ENCODE peak calls at places on chromosomes 7 and 10, in five cellular contexts. Z, T, Y, D and A are unnamed samples.

GRCh38 chr7:54664235-54665228 is 94.5 kb downstream of the SEC61G start:
- DNase-seq in Y (peak), Z (peak), T (peak), D (peak), A (no peak)

GRCh38 chr7:139103057-139103820 is 6.3 kb downstream of the ZC3HAV1 start:
- DNase-seq in D (no peak), Y (no peak), Z (no peak), T (no peak), A (no peak)

GRCh38 chr7:132337450-132338080 is 238.7 kb downstream of the PLXNA4 start:
- DNase-seq in Z (no peak), Y (no peak), T (no peak), D (no peak), A (no peak)

GRCh38 chr10:30413996-30414576 is 19.9 kb upstream of the MAP3K8 start:
- DNase-seq in D (no peak), T (peak), Y (no peak), Z (peak), A (no peak)

GRCh38 chr10:88813200-88813599 is 10.7 kb downstream of the LIPM start:
- DNase-seq in D (no peak), Z (no peak), T (no peak), Y (no peak), A (no peak)

GRCh38 chr7:27242580-27243339 is at the start of gene EVX1:
- DNase-seq in D (no peak), Y (no peak), Z (no peak), T (no peak), A (no peak)

GRCh38 chr10:79404231-79404609 is 41.2 kb downstream of the ZCCHC24 start:
- DNase-seq in Z (peak), T (peak), D (peak), Y (peak), A (no peak)

GRCh38 chr10:3873728-3874461 is 88.9 kb upstream of the KLF6 start:
- DNase-seq in T (peak), D (no peak), Y (no peak), Z (peak), A (no peak)

GRCh38 chr7:41256186-41256945 is 446.5 kb downstream of the INHBA start:
- DNase-seq in Z (no peak), Y (no peak), D (no peak), T (no peak), A (no peak)

GRCh38 chr10:4213441-4213840 is 428.4 kb upstream of the KLF6 start:
- DNase-seq in T (no peak), D (no peak), Y (no peak), Z (no peak), A (no peak)

GRCh38 chr10:69500864-69501468 is 49.7 kb downstream of the TSPAN15 start:
- DNase-seq in Y (no peak), Z (no peak), T (no peak), D (no peak), A (no peak)

GRCh38 chr7:43294080-43294630 is 181.7 kb downstream of the HECW1 start:
- DNase-seq in Y (no peak), D (peak), T (peak), Z (no peak), A (no peak)

GRCh38 chr7:134188311-134188710 is 61.2 kb downstream of the LRGUK start:
- DNase-seq in Y (no peak), T (no peak), D (no peak), Z (no peak), A (no peak)

GRCh38 chr7:101128040-101128834 is 1.3 kb downstream of the SERPINE1 start:
- DNase-seq in Z (no peak), T (peak), Y (no peak), D (no peak), A (no peak)

GRCh38 chr7:20952891-20953290 is 166.2 kb upstream of the SP8 start:
- DNase-seq in Y (no peak), D (no peak), Z (no peak), T (no peak), A (no peak)

GRCh38 chr7:76509931-76510877 is at the start of gene UPK3B:
- DNase-seq in T (no peak), Z (no peak), D (peak), Y (no peak), A (no peak)

GRCh38 chr10:117226813-117227451 is 14.0 kb upstream of the SLC18A2 start:
- DNase-seq in T (peak), D (peak), Z (peak), Y (no peak), A (no peak)

GRCh38 chr10:126568809-126569208 is 101.7 kb downstream of the C10orf90 start:
- DNase-seq in D (no peak), Z (no peak), Y (no peak), T (no peak), A (no peak)

GRCh38 chr7:100802951-100803350 is 24.4 kb downstream of the EPHB4 start:
- DNase-seq in Z (no peak), D (no peak), T (no peak), Y (no peak), A (no peak)

GRCh38 chr10:75936841-75937240 is 505.4 kb downstream of the LRMDA start:
- DNase-seq in Y (no peak), T (no peak), D (no peak), Z (no peak), A (no peak)

GRCh38 chr10:117996709-117997108 is 50.0 kb downstream of the RAB11FIP2 start:
- DNase-seq in Z (no peak), Y (no peak), D (no peak), T (no peak), A (no peak)

GRCh38 chr7:134778941-134779740 is at the start of gene CALD1:
- DNase-seq in Y (peak), D (peak), T (peak), Z (no peak), A (no peak)

GRCh38 chr10:52486840-52487611 is 172.9 kb downstream of the DKK1 start:
- DNase-seq in T (peak), Y (no peak), Z (no peak), D (no peak), A (no peak)

GRCh38 chr7:36667007-36667406 is 57.3 kb downstream of the AOAH start:
- DNase-seq in Z (no peak), D (no peak), Y (no peak), T (no peak), A (no peak)

GRCh38 chr10:85124592-85124991 is 796.2 kb downstream of the CCSER2 start:
- DNase-seq in T (no peak), Y (no peak), D (no peak), Z (no peak), A (no peak)

DNA sequence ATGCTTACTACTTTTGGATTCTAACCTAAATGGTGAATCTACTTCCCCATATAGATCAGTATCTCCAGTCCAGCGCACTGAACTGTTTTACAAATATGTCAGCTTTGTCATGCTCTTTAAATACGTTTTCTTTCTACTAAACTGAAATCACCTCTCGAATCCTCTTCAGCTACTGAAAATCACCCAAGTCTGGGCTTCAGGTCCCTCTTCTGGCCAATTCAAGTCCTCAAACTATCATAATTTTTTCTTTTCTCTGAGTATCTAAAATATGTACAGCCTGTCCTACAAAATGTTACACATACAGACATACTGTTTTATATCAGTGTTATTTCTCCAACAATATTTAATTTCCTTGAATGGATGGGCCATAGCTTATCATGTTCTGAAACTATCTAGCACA is 84.2 kb downstream of the CACNA2D1 start:
- DNase-seq in D (no peak), Z (no peak), T (no peak), Y (no peak), A (no peak)
- TF ChIP-seq CTCF in D (no peak), Z (no peak), T (no peak), Y (no peak), A (no peak)

DNA sequence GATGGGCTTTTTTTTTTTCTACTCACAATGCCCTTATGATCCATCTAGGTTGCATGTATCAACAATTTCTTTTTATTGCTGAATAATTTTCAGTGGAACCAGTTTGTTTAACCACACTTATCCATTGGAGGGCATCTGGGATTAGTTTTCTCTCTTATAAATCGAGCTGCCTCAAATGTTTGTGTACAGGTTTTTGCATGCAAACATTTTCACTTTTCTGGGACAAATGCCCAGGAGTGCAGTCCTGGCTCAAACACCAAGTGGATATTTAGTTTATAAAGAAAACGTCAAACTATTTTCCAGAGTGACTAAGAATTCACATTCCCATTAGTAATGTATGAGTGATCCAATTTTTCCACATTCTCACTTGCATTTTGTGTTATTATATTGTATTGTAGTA is 313.4 kb downstream of the CXCL12 start:
- DNase-seq in D (no peak), Z (no peak), Y (no peak), T (peak), A (no peak)
- TF ChIP-seq CTCF in D (no peak), Z (no peak), Y (no peak), T (peak), A (no peak)

GRCh38 chr10:97571622-97572021 is 957 bp upstream of the ANKRD2 start:
- DNase-seq in T (no peak), Y (no peak), Z (no peak), D (no peak), A (no peak)

GRCh38 chr10:97573021-97573420 is 442 bp downstream of the ANKRD2 start:
- DNase-seq in T (no peak), D (no peak), Z (no peak), Y (no peak), A (no peak)

GRCh38 chr10:97573672-97574071 is 1.1 kb downstream of the ANKRD2 start:
- DNase-seq in Y (no peak), T (no peak), Z (no peak), D (no peak), A (no peak)

GRCh38 chr10:97570789-97571536 is 1.6 kb upstream of the ANKRD2 start:
- DNase-seq in T (no peak), Y (no peak), D (no peak), Z (no peak), A (no peak)

DNA sequence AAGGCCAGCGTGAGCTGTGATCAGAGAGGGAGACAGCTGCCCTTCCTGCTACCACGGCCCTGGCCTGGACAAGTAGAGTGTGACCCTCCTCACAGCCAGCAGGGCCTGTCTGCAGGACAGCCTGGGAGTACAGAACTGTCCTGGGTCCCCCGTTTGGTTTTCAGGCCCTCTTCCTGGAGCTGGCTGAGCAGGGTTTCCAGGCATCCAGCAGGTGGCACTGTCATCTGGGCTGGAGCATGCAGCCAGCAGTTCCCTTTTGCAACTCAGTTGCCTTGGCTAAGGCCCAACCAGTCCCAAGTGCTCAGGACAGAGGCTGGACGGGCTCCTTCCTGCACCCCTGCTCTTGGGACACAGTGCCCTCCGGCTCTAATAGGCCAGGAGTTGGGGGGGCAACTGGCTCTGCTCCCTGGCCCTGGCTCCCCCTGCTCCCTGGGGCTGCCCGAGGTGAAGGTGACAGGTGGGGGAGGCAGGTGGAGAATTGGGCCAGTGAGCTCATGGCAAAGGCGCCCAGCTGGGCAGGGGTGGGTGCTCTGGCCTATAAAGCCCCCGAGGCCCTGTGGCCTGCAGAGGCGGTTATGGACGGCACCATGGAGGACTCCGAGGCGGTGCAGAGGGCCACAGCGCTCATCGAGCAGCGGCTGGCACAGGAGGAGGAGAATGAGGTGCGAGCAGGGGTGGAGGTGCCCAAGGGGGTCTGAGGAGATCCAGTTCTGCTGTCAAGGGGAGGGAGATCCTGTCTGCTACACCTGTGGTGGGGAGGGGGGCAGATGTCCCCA is at the start of gene ANKRD2:
- DNase-seq in T (peak), D (peak), Y (peak), Z (peak), A (peak)
- TF ChIP-seq CTCF in T (peak), D (no peak), Y (peak), Z (peak), A (no peak)

GRCh38 chr10:58590924-58591323 is 78.3 kb downstream of the BICC1 start:
- DNase-seq in Y (no peak), D (no peak), Z (no peak), T (peak), A (no peak)

GRCh38 chr10:58587676-58588075 is 75.0 kb downstream of the BICC1 start:
- DNase-seq in D (no peak), Y (no peak), T (no peak), Z (no peak), A (no peak)

GRCh38 chr10:58586282-58586681 is 73.6 kb downstream of the BICC1 start:
- DNase-seq in Y (no peak), D (no peak), Z (no peak), T (no peak), A (no peak)

GRCh38 chr10:58590152-58590551 is 77.5 kb downstream of the BICC1 start:
- DNase-seq in D (no peak), Z (no peak), Y (no peak), T (peak), A (no peak)

DNA sequence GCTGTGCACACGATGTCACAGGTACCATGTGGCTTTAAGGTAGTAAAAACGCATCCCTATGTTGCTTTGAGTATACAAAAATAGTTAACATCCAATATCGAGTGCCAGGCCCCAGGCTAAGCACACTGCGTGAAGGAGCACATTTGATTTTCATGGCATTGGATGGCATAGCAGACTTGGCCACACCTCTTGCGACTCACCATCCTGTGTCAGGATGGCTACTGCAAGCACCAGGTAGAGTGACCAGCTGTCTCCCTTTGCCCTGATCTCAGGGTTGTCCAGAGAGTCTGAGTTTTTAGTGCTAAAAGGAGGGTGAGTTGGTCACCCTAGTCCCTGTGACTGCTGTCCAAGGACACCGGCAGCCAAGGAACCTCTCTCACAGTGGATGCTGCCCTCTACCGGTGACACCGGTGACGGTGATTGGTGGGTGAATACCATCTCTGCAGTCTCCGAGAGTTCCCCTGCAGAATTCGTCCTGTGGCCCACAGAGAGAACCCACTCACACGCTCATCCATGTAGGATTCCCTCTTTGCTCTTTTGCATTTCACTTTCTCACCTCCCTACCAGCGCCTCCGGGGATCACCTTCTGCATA is 76.1 kb downstream of the BICC1 start:
- DNase-seq in T (no peak), Z (peak), Y (peak), D (peak), A (no peak)
- TF ChIP-seq CTCF in T (peak), Z (peak), Y (peak), D (peak), A (no peak)

GRCh38 chr7:129950191-129950940 is 2.4 kb downstream of the UBE2H start:
- DNase-seq in Y (no peak), Z (no peak), D (no peak), T (no peak), A (no peak)

GRCh38 chr7:129955993-129956543 is 3.3 kb upstream of the UBE2H start:
- DNase-seq in D (no peak), T (no peak), Y (no peak), Z (no peak), A (no peak)

GRCh38 chr7:129951076-129952011 is 1.4 kb downstream of the UBE2H start:
- DNase-seq in T (no peak), D (no peak), Z (no peak), Y (no peak), A (no peak)

GRCh38 chr7:129952164-129952652 is 552 bp downstream of the UBE2H start:
- DNase-seq in T (no peak), D (no peak), Z (peak), Y (peak), A (no peak)

GRCh38 chr7:129952653-129953560 is at the start of gene UBE2H:
- DNase-seq in T (peak), Z (peak), D (peak), Y (peak), A (peak)
- TF ChIP-seq CTCF in T (no peak), Z (no peak), D (no peak), Y (no peak), A (no peak)

DNA sequence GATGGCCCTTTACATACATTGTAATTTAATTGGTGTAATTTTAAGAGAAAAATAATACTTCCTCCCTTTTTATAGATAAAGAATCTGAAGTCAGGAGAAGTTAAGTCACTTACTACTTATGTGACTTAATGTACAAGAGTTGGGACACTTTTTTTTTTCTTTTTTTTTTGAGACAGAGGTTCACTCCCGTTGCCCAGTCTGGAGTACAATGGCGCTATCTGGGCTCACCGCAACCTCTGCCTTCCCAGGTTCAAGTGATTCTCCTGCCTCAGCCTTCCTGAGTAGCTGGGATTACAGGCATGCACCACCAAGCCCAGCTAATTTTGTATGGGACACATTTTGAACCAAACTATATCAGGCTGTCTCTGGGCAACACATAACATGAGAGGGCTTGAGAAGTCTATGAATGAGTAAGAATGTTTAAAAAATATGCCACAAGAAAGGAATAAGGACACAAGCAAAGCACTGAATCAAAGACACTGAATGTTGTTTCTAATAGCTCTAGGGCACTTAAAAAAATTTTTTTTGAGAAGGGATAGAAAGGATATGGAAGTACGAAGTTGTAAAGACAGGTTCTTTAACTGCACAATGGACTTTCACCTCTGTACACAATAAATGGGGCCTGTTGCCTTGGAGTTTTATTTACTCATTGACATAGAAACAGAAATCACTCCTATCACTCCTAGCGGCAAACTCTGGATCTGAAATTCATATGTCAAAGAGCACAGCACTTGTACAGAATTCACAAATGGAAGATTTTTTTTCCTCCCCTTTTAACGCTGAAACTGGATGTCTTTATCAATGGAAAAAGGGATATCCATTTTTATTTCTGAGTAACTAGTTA is 18.5 kb downstream of the NT5C3A start:
- DNase-seq in Y (no peak), D (no peak), Z (no peak), T (peak), A (no peak)
- TF ChIP-seq CTCF in Y (peak), D (no peak), Z (no peak), T (peak), A (no peak)

DNA sequence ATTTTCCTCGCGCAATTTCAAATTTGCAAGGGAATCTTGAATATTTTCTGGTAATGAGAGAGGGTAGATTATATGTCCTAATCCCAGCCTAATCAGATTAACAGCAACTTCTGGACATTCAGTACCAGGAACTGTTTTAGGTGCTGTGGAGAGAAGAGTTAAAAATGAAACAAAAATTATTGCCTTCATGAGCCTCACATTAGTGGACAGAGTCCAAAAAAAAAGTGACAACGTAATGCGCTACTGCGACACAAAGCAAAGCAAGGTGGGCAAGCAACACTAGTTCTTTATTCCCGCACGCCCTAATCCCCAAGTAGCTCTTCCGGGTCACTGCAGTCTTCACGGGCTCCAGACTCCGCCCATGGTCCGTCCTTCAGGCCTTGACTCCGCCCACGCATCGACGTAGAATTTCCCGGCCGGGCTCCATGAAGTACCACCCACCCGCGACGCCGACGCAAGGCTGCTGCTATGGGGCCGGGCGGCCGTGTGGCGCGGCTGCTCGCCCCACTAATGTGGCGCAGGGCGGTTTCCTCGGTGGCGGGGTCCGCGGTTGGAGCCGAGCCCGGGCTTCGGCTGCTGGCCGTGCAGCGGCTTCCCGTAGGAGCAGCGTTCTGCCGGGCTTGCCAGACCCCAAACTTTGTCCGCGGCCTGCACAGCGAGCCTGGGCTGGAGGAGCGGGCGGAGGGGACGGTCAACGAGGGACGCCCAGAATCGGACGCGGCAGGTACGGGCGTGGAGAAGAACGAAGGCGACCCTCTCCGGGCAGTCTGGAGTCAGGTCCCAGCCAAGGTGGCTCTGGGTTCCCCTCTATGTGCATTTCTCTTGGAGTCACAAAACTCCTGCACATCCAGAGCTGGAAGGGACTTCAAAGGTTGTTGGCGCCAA is at the start of gene MALSU1:
- DNase-seq in Y (peak), D (peak), T (peak), Z (peak), A (peak)
- TF ChIP-seq CTCF in Y (no peak), D (no peak), T (no peak), Z (no peak), A (no peak)